ENCODE peak calls at places on chromosomes 16 and 17, in seven cellular contexts. U, O, P, A, M, D and Z are unnamed samples.

GRCh38 chr17:27651411-27652345 is 20.7 kb downstream of the LGALS9 start:
- DNase-seq in U (peak; percentile 67), O (peak; percentile 84), P (peak; percentile 71), A (peak; percentile 74), M (peak; percentile 58), D (peak; percentile 33), Z (peak; percentile 21)

GRCh38 chr17:78934681-78935418 is 9.7 kb upstream of the TIMP2 start:
- DNase-seq in U (no peak), O (no peak), P (no peak), A (no peak), M (peak; percentile 41), D (no peak), Z (no peak)

GRCh38 chr17:48022906-48023305 is 14.7 kb downstream of the COPZ2 start:
- DNase-seq in U (no peak), O (no peak), P (no peak), A (no peak), M (no peak), D (no peak), Z (no peak)

GRCh38 chr17:29140631-29141483 is 39.3 kb downstream of the MYO18A start:
- DNase-seq in U (peak; percentile 65), O (peak; percentile 67), P (no peak), A (no peak), M (peak; percentile 49), D (peak; percentile 69), Z (peak; percentile 49)

GRCh38 chr16:3478242-3478925 is 16.9 kb downstream of the C16orf90 start:
- DNase-seq in U (no peak), O (no peak), P (no peak), A (no peak), M (no peak), D (no peak), Z (no peak)

GRCh38 chr16:17460890-17461289 is 9.9 kb downstream of the XYLT1 start:
- DNase-seq in U (no peak), O (no peak), P (no peak), A (no peak), M (no peak), D (peak; percentile 36), Z (no peak)

GRCh38 chr17:39591958-39592954 is 15.5 kb downstream of the NEUROD2 start:
- DNase-seq in U (peak; percentile 44), O (peak; percentile 52), P (no peak), A (peak; percentile 94), M (peak; percentile 58), D (peak; percentile 50), Z (peak; percentile 62)

GRCh38 chr17:65677932-65678331 is 116.5 kb upstream of the AXIN2 start:
- DNase-seq in U (no peak), O (no peak), P (no peak), A (no peak), M (no peak), D (no peak), Z (no peak)

GRCh38 chr16:10625595-10626357 is 45.4 kb upstream of the EMP2 start:
- DNase-seq in U (no peak), O (no peak), P (no peak), A (no peak), M (no peak), D (no peak), Z (no peak)

GRCh38 chr16:88540346-88540977 is 29.7 kb upstream of the ZC3H18 start:
- DNase-seq in U (no peak), O (no peak), P (no peak), A (no peak), M (no peak), D (no peak), Z (no peak)

GRCh38 chr16:20735504-20735903 is 6.1 kb downstream of the THUMPD1 start:
- DNase-seq in U (no peak), O (no peak), P (no peak), A (no peak), M (no peak), D (no peak), Z (no peak)

GRCh38 chr17:75830168-75831031 is 13.8 kb downstream of the UNC13D start:
- DNase-seq in U (no peak), O (peak; percentile 57), P (no peak), A (no peak), M (no peak), D (peak; percentile 55), Z (peak; percentile 65)

GRCh38 chr16:87538160-87538559 is 45.3 kb upstream of the ZCCHC14 start:
- DNase-seq in U (no peak), O (peak; percentile 23), P (no peak), A (no peak), M (no peak), D (no peak), Z (no peak)

GRCh38 chr17:61486135-61487120 is 34.2 kb downstream of the TBX4 start:
- DNase-seq in U (no peak), O (no peak), P (peak; percentile 37), A (no peak), M (no peak), D (no peak), Z (no peak)

GRCh38 chr17:42754782-42755181 is 6.2 kb upstream of the RAMP2 start:
- DNase-seq in U (peak; percentile 45), O (no peak), P (no peak), A (no peak), M (peak; percentile 59), D (no peak), Z (no peak)

GRCh38 chr16:6573577-6573976 is 759.1 kb upstream of the RBFOX1 start:
- DNase-seq in U (no peak), O (no peak), P (no peak), A (no peak), M (no peak), D (no peak), Z (no peak)

GRCh38 chr17:39096435-39097158 is 54.8 kb downstream of the PLXDC1 start:
- DNase-seq in U (peak; percentile 34), O (peak; percentile 54), P (peak; percentile 54), A (no peak), M (peak; percentile 15), D (peak; percentile 37), Z (peak; percentile 23)

GRCh38 chr17:39062846-39063680 is 88.4 kb downstream of the PLXDC1 start:
- DNase-seq in U (no peak), O (no peak), P (no peak), A (no peak), M (no peak), D (no peak), Z (no peak)

GRCh38 chr16:11484691-11485258 is 101.9 kb downstream of the LITAF start:
- DNase-seq in U (no peak), O (no peak), P (no peak), A (no peak), M (peak; percentile 58), D (no peak), Z (no peak)

GRCh38 chr16:88479795-88480760 is 27.0 kb downstream of the ZFPM1 start:
- DNase-seq in U (no peak), O (peak; percentile 65), P (no peak), A (no peak), M (no peak), D (peak; percentile 78), Z (peak; percentile 80)

GRCh38 chr16:282944-283744 is at the start of gene PDIA2:
- DNase-seq in U (no peak), O (no peak), P (no peak), A (no peak), M (no peak), D (no peak), Z (no peak)

DNA sequence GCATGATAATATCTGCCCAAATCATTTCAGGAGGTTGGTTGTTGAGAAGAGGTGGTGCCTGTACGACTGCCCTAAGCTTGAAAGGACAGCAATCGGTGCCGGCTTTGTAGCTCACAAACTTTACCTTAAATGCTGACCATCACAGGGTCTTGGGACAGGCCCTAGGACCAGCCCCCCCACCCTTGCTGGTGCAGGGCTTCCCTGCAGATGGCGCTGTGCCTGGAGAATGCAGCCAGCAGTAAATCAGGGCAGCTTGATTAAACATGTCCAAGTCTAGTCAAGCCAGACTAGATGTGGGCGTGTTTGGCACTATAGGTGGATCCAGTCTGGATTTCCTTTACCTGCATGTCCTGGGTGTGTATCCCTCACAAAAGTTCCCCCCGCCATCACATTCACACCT is 135.5 kb upstream of the CRHR1 start:
- DNase-seq in U (no peak), O (peak; percentile 19), P (no peak), A (peak; percentile 21), M (no peak), D (no peak), Z (no peak)
- TF ChIP-seq CTCF in U (no peak), O (peak; percentile 37), P (no peak), A (peak; percentile 28), M (no peak), D (peak; percentile 54), Z (no peak)

DNA sequence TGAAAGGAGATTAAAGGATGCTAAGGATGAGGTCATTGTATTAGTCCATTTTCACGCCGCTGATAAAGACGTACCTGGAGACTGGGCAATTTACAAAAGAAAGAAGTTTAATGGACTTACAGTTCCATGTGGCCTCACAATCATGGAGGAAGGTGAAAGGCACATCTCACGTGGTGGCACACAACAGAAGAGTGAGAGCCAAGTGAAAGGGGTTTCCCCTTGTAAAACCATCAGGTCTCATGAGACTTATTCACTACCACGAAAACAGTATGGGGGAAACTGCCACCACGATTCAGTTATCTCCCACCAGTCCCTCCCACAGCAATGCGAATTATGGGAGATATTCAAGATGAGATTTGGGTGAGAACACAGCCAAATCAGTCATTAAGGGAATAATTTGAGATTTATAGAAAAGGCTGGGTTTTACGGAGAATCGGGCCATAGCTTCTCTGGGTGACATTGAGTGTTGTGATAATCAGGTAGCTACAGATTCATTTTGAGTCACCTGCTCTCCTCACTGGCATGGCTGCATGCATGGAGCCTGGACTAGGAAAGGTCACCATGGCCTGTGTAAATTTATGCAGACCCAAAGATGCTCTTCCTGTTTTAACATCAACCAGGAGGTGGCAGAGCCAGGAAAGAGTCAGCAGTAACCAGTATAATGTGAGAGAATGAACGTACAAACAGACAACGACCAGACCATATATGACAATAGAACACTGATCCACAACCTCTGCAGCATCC is 40.5 kb upstream of the DYNLRB2 start:
- DNase-seq in U (no peak), O (peak; percentile 21), P (no peak), A (no peak), M (no peak), D (peak; percentile 2), Z (no peak)
- TF ChIP-seq CTCF in U (no peak), O (no peak), P (no peak), A (no peak), M (no peak), D (peak; percentile 16), Z (no peak)

DNA sequence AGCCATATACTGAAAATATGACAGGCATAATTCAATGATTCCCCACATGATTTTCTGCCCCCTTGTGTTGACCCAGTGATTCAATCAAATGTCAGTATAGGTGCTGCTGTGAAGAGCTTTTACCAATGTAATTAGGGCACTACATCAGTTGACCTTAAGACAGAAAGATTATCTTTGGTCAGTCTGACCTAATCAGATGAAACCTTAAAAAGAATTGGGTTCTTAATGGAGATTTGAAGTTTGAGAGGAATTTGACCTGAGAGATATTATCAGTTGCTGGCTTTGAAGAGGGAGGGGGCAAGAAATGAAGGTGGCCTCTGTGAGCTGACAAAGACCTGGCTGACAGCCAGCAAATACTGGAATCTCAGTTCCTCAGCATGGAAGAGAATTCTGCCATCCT is 358.7 kb upstream of the CA10 start:
- DNase-seq in U (no peak), O (no peak), P (no peak), A (no peak), M (no peak), D (no peak), Z (no peak)
- TF ChIP-seq CTCF in U (no peak), O (no peak), P (no peak), A (no peak), M (no peak), D (no peak), Z (no peak)

DNA sequence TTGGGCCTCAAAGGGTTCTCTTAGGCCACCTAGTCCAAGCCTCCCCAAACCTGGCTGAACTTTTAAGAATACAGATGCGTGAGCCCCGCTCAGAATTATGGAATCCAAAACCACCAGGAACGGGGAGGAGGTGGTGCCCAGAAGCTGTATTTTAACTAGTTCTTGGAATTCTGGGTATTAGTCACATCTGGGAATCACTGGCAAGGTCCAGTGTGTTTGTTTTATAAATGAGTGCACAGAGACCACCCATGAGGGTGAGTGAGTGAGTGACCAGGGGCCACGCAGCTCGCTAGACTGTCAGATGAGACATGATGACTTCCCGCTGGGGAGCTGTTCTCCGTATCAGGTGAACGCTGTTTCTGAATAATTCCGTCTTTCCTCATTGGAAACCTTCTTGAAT is 14.2 kb downstream of the KLHL36 start:
- DNase-seq in U (no peak), O (no peak), P (no peak), A (no peak), M (no peak), D (no peak), Z (no peak)
- TF ChIP-seq CTCF in U (no peak), O (no peak), P (no peak), A (no peak), M (no peak), D (no peak), Z (no peak)